ENCODE peak calls at places on chromosomes 3 and 15, in seven cellular contexts. V is activated effector memory CD4-positive, alpha-beta T cell treated with anti-CD3 and anti-CD28 coated beads, Interleukin-2, amount 50 U/mL, for 16 hours; K is HEK293T; X is NCI-H1092 treated with DMSO at 0.1 percent for 48 hours; Z is activated T-cell treated with anti-CD3 and anti-CD28 coated beads, Interleukin-2, amount 50 U/mL, for 72 hours; Q is AG10803; T is EL. G is an unnamed sample.

GRCh38 chr15:64209680-64210334 is 47.0 kb upstream of the PPIB start:
- DNase-seq in V (no peak), K (no peak), X (peak), Z (no peak), Q (peak), T (peak), G (no peak)

GRCh38 chr3:153829596-153830170 is 291.5 kb upstream of the ARHGEF26 start:
- DNase-seq in V (no peak), K (no peak), X (no peak), Z (no peak), Q (no peak), T (no peak), G (no peak)

GRCh38 chr3:52091566-52092290 is 35.4 kb upstream of the DUSP7 start:
- DNase-seq in V (no peak), K (no peak), X (no peak), Z (no peak), Q (peak), T (no peak), G (no peak)

GRCh38 chr3:107001635-107002034 is 375.6 kb upstream of the CCDC54 start:
- DNase-seq in V (no peak), K (no peak), X (no peak), Z (no peak), Q (peak), T (peak), G (no peak)

GRCh38 chr15:25860885-25861866 is 2.0 kb downstream of the ATP10A start:
- DNase-seq in V (peak), K (no peak), X (no peak), Z (no peak), Q (peak), T (no peak), G (no peak)

GRCh38 chr3:49880581-49881328 is 11.0 kb upstream of the CAMKV start:
- DNase-seq in V (no peak), K (no peak), X (no peak), Z (no peak), Q (no peak), T (no peak), G (no peak)

GRCh38 chr3:89649431-89649830 is 542.0 kb downstream of the EPHA3 start:
- DNase-seq in V (no peak), K (no peak), X (no peak), Z (no peak), Q (no peak), T (no peak), G (no peak)

GRCh38 chr3:13884851-13885703 is 5.2 kb upstream of the WNT7A start:
- DNase-seq in V (peak), K (peak), X (peak), Z (peak), Q (no peak), T (peak), G (peak)

GRCh38 chr3:45554001-45554691 is 40.4 kb upstream of the LIMD1 start:
- DNase-seq in V (no peak), K (no peak), X (no peak), Z (no peak), Q (peak), T (peak), G (no peak)

GRCh38 chr3:194313642-194314430 is 37.3 kb downstream of the CPN2 start:
- DNase-seq in V (peak), K (no peak), X (no peak), Z (no peak), Q (peak), T (no peak), G (no peak)

GRCh38 chr15:40291088-40291574 is 8.3 kb upstream of the ANKRD63 start:
- DNase-seq in V (no peak), K (peak), X (no peak), Z (no peak), Q (peak), T (peak), G (no peak)

GRCh38 chr3:127289646-127290575 is 2.1 kb upstream of the PRR20G start:
- DNase-seq in V (no peak), K (no peak), X (no peak), Z (no peak), Q (peak), T (peak), G (no peak)